ENCODE peak calls at places on chromosomes 2 and 18, in nine cellular contexts. One of them, this sample, is unnamed.

GRCh38 chr2:209368924-209369323 is 54.9 kb upstream of the MAP2 start:
- DNase-seq in K562: no peak
- DNase-seq in PC-3: peak
- DNase-seq in HepG2: peak
- DNase-seq in OCI-LY7: no peak
- DNase-seq in HCT116: peak
- DNase-seq in neural progenitor cell: no peak
- DNase-seq in GM23338: no peak
- DNase-seq in fibroblast of lung: peak
- DNase-seq in this sample: peak

GRCh38 chr2:210540471-210541257 is 15.7 kb upstream of the CPS1 start:
- DNase-seq in OCI-LY7: no peak
- DNase-seq in neural progenitor cell: no peak
- DNase-seq in HepG2: no peak
- DNase-seq in GM23338: peak
- DNase-seq in K562: no peak
- DNase-seq in fibroblast of lung: no peak
- DNase-seq in HCT116: no peak
- DNase-seq in PC-3: no peak
- DNase-seq in this sample: no peak

GRCh38 chr18:59047992-59048363 is 91.7 kb upstream of the SEC11C start:
- DNase-seq in GM23338: no peak
- DNase-seq in HepG2: no peak
- DNase-seq in OCI-LY7: no peak
- DNase-seq in PC-3: no peak
- DNase-seq in HCT116: no peak
- DNase-seq in fibroblast of lung: no peak
- DNase-seq in K562: no peak
- DNase-seq in neural progenitor cell: no peak
- DNase-seq in this sample: no peak

GRCh38 chr2:68416081-68416675 is 50.9 kb downstream of the FBXO48 start:
- DNase-seq in HepG2: no peak
- DNase-seq in fibroblast of lung: no peak
- DNase-seq in HCT116: no peak
- DNase-seq in neural progenitor cell: no peak
- DNase-seq in OCI-LY7: no peak
- DNase-seq in PC-3: no peak
- DNase-seq in GM23338: no peak
- DNase-seq in K562: no peak
- DNase-seq in this sample: no peak

GRCh38 chr2:164841719-164842623 is at the start of gene COBLL1:
- DNase-seq in GM23338: peak
- DNase-seq in K562: peak
- DNase-seq in fibroblast of lung: peak
- DNase-seq in HepG2: peak
- DNase-seq in HCT116: peak
- DNase-seq in neural progenitor cell: peak
- DNase-seq in OCI-LY7: peak
- DNase-seq in PC-3: peak
- DNase-seq in this sample: peak

GRCh38 chr2:98771771-98772521 is 41.0 kb upstream of the MGAT4A start:
- DNase-seq in GM23338: no peak
- DNase-seq in HepG2: no peak
- DNase-seq in fibroblast of lung: peak
- DNase-seq in neural progenitor cell: no peak
- DNase-seq in OCI-LY7: peak
- DNase-seq in PC-3: no peak
- DNase-seq in HCT116: no peak
- DNase-seq in K562: no peak
- DNase-seq in this sample: no peak

GRCh38 chr18:75277629-75277966 is 67.0 kb downstream of the TSHZ1 start:
- DNase-seq in HCT116: no peak
- DNase-seq in fibroblast of lung: no peak
- DNase-seq in HepG2: no peak
- DNase-seq in GM23338: no peak
- DNase-seq in neural progenitor cell: no peak
- DNase-seq in K562: no peak
- DNase-seq in OCI-LY7: no peak
- DNase-seq in PC-3: no peak
- DNase-seq in this sample: no peak

GRCh38 chr2:227748079-227748478 is 2.4 kb downstream of the SCYGR8 start:
- DNase-seq in HCT116: peak
- DNase-seq in PC-3: peak
- DNase-seq in neural progenitor cell: peak
- DNase-seq in OCI-LY7: no peak
- DNase-seq in fibroblast of lung: no peak
- DNase-seq in HepG2: peak
- DNase-seq in K562: peak
- DNase-seq in GM23338: peak
- DNase-seq in this sample: no peak

GRCh38 chr2:75610671-75611070 is 35.9 kb upstream of the MRPL19 start:
- DNase-seq in HCT116: no peak
- DNase-seq in OCI-LY7: no peak
- DNase-seq in HepG2: no peak
- DNase-seq in fibroblast of lung: no peak
- DNase-seq in K562: no peak
- DNase-seq in GM23338: no peak
- DNase-seq in neural progenitor cell: no peak
- DNase-seq in PC-3: no peak
- DNase-seq in this sample: no peak

GRCh38 chr2:75609937-75610508 is 36.6 kb upstream of the MRPL19 start:
- DNase-seq in HepG2: no peak
- DNase-seq in fibroblast of lung: peak
- DNase-seq in K562: no peak
- DNase-seq in PC-3: peak
- DNase-seq in HCT116: no peak
- DNase-seq in OCI-LY7: no peak
- DNase-seq in neural progenitor cell: no peak
- DNase-seq in GM23338: no peak
- DNase-seq in this sample: peak

GRCh38 chr2:75608684-75609333 is 37.8 kb upstream of the MRPL19 start:
- DNase-seq in OCI-LY7: peak
- DNase-seq in HCT116: peak
- DNase-seq in neural progenitor cell: peak
- DNase-seq in GM23338: peak
- DNase-seq in PC-3: peak
- DNase-seq in HepG2: peak
- DNase-seq in fibroblast of lung: peak
- DNase-seq in K562: peak
- DNase-seq in this sample: peak

GRCh38 chr2:75607988-75608683 is 38.4 kb upstream of the MRPL19 start:
- DNase-seq in neural progenitor cell: peak
- DNase-seq in K562: no peak
- DNase-seq in HCT116: no peak
- DNase-seq in fibroblast of lung: peak
- DNase-seq in HepG2: peak
- DNase-seq in GM23338: peak
- DNase-seq in PC-3: peak
- DNase-seq in OCI-LY7: no peak
- DNase-seq in this sample: no peak

DNA sequence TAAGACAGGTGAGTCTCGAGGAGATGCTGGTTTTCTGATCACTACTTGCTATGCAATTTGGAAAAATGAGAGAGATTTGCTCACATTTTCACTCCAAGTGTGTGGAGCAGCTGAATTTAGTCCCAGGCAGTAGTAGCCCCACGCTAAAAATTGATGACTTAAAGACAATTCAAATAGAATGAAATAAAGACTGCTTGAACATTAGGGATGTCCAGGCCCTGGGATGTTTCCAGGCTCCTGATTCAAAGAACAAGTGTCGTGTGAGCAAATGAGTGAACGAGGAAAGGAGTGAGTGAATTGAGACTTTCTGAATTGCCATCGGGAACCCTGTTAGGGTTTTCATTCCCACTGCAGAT is 37.3 kb upstream of the MRPL19 start:
- DNase-seq in HCT116: no peak
- DNase-seq in GM23338: no peak
- DNase-seq in K562: no peak
- DNase-seq in HepG2: no peak
- DNase-seq in fibroblast of lung: no peak
- DNase-seq in neural progenitor cell: no peak
- DNase-seq in OCI-LY7: no peak
- DNase-seq in PC-3: no peak
- DNase-seq in this sample: no peak
- TF ChIP-seq CTCF in HCT116: no peak
- TF ChIP-seq CTCF in GM23338: no peak
- TF ChIP-seq CTCF in K562: no peak
- TF ChIP-seq CTCF in HepG2: no peak
- TF ChIP-seq CTCF in fibroblast of lung: no peak
- TF ChIP-seq CTCF in neural progenitor cell: no peak
- TF ChIP-seq CTCF in OCI-LY7: peak
- TF ChIP-seq CTCF in PC-3: peak
- TF ChIP-seq CTCF in this sample: peak

DNA sequence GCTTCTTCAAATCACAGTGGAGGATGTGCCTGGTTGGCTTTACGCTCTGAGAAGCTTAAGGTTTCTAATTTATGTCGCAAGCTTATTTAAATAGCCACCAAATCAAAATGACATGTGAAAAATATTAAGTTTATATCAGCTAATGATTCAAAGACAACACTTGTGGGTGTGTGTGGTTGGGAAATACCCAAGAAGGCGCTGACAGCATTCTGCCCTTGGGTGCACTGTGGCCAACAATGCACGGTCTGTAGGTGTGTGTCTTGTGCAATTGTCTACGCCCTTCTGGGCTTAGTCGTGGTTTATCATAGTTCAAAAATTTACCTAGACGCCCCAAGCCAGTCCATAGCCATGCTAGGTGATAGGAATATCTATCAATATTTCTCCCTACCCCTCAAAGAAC is 60.9 kb downstream of the KCTD1 start:
- DNase-seq in HepG2: peak
- DNase-seq in K562: no peak
- DNase-seq in GM23338: no peak
- DNase-seq in HCT116: no peak
- DNase-seq in OCI-LY7: no peak
- DNase-seq in fibroblast of lung: peak
- DNase-seq in neural progenitor cell: no peak
- DNase-seq in PC-3: peak
- DNase-seq in this sample: peak
- H2AFZ ChIP-seq in HepG2: no peak
- H2AFZ ChIP-seq in K562: no peak
- H2AFZ ChIP-seq in GM23338: no peak
- H2AFZ ChIP-seq in HCT116: no peak
- H2AFZ ChIP-seq in OCI-LY7: no peak
- H2AFZ ChIP-seq in fibroblast of lung: no peak
- H2AFZ ChIP-seq in neural progenitor cell: no peak
- H2AFZ ChIP-seq in PC-3: no peak
- H2AFZ ChIP-seq in this sample: no peak

GRCh38 chr18:499351-500229 is 911 bp downstream of the COLEC12 start:
- DNase-seq in PC-3: peak
- DNase-seq in HCT116: no peak
- DNase-seq in neural progenitor cell: peak
- DNase-seq in GM23338: peak
- DNase-seq in OCI-LY7: no peak
- DNase-seq in K562: no peak
- DNase-seq in fibroblast of lung: peak
- DNase-seq in HepG2: peak
- DNase-seq in this sample: no peak
- TF ChIP-seq CTCF in PC-3: no peak
- TF ChIP-seq CTCF in HCT116: no peak
- TF ChIP-seq CTCF in neural progenitor cell: no peak
- TF ChIP-seq CTCF in GM23338: no peak
- TF ChIP-seq CTCF in OCI-LY7: no peak
- TF ChIP-seq CTCF in K562: no peak
- TF ChIP-seq CTCF in fibroblast of lung: no peak
- TF ChIP-seq CTCF in HepG2: no peak
- TF ChIP-seq CTCF in this sample: no peak

DNA sequence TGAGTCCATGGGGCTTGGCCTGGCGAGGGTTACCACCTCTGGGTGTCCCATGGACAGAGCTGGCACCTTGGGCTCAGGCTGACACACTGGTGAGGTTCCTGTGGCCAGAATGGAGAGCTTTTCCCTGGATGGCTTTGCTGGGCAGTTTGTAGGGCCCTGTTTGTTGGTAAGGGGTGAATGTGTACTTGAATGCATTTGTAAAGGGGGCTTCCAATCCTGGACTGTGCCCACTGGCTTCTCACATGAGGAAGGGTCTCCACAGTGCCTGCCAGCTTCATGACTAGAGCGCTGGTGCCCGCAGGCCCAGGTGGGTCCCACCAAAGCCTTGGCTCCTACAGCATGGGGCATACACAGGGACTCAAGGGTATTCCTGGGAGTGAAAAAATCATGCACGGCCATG is 103.5 kb upstream of the SIX2 start:
- DNase-seq in neural progenitor cell: no peak
- DNase-seq in fibroblast of lung: no peak
- DNase-seq in HepG2: no peak
- DNase-seq in OCI-LY7: no peak
- DNase-seq in HCT116: no peak
- DNase-seq in K562: no peak
- DNase-seq in GM23338: no peak
- DNase-seq in PC-3: no peak
- DNase-seq in this sample: no peak
- H2AFZ ChIP-seq in neural progenitor cell: no peak
- H2AFZ ChIP-seq in fibroblast of lung: no peak
- H2AFZ ChIP-seq in HepG2: no peak
- H2AFZ ChIP-seq in OCI-LY7: no peak
- H2AFZ ChIP-seq in HCT116: no peak
- H2AFZ ChIP-seq in K562: no peak
- H2AFZ ChIP-seq in GM23338: no peak
- H2AFZ ChIP-seq in PC-3: no peak
- H2AFZ ChIP-seq in this sample: no peak

GRCh38 chr2:124805060-124805459 is 780.0 kb downstream of the CNTNAP5 start:
- DNase-seq in HCT116: no peak
- DNase-seq in OCI-LY7: no peak
- DNase-seq in neural progenitor cell: no peak
- DNase-seq in PC-3: no peak
- DNase-seq in K562: no peak
- DNase-seq in HepG2: no peak
- DNase-seq in GM23338: no peak
- DNase-seq in fibroblast of lung: no peak
- DNase-seq in this sample: no peak

GRCh38 chr2:124815386-124815785 is 790.3 kb downstream of the CNTNAP5 start:
- DNase-seq in K562: no peak
- DNase-seq in fibroblast of lung: no peak
- DNase-seq in HepG2: no peak
- DNase-seq in HCT116: no peak
- DNase-seq in GM23338: no peak
- DNase-seq in neural progenitor cell: no peak
- DNase-seq in OCI-LY7: no peak
- DNase-seq in PC-3: no peak
- DNase-seq in this sample: no peak

GRCh38 chr2:124816007-124816406 is 790.9 kb downstream of the CNTNAP5 start:
- DNase-seq in fibroblast of lung: no peak
- DNase-seq in GM23338: no peak
- DNase-seq in PC-3: no peak
- DNase-seq in K562: no peak
- DNase-seq in OCI-LY7: no peak
- DNase-seq in HCT116: no peak
- DNase-seq in neural progenitor cell: no peak
- DNase-seq in HepG2: no peak
- DNase-seq in this sample: no peak

GRCh38 chr2:124804014-124804940 is 779.2 kb downstream of the CNTNAP5 start:
- DNase-seq in OCI-LY7: peak
- DNase-seq in HepG2: peak
- DNase-seq in fibroblast of lung: peak
- DNase-seq in K562: peak
- DNase-seq in neural progenitor cell: peak
- DNase-seq in PC-3: peak
- DNase-seq in HCT116: peak
- DNase-seq in GM23338: peak
- DNase-seq in this sample: no peak

GRCh38 chr2:124810132-124810531 is 785.0 kb downstream of the CNTNAP5 start:
- DNase-seq in HCT116: no peak
- DNase-seq in HepG2: peak
- DNase-seq in GM23338: peak
- DNase-seq in neural progenitor cell: peak
- DNase-seq in K562: no peak
- DNase-seq in OCI-LY7: no peak
- DNase-seq in fibroblast of lung: no peak
- DNase-seq in PC-3: peak
- DNase-seq in this sample: peak
- TF ChIP-seq CTCF in HCT116: no peak
- TF ChIP-seq CTCF in HepG2: peak
- TF ChIP-seq CTCF in GM23338: peak
- TF ChIP-seq CTCF in neural progenitor cell: peak
- TF ChIP-seq CTCF in K562: no peak
- TF ChIP-seq CTCF in OCI-LY7: no peak
- TF ChIP-seq CTCF in fibroblast of lung: no peak
- TF ChIP-seq CTCF in PC-3: peak
- TF ChIP-seq CTCF in this sample: no peak